ENCODE peak calls at places on chromosomes 2 and 18, in four cellular contexts. One of them, this sample, is unnamed. For H3K9me3, the result is how much of the 10 kb centered on the place peaks cover.

GRCh38 chr18:50776383-50776782 is 43.4 kb downstream of the MRO start:
- DNase-seq in body of pancreas: no peak
- DNase-seq in OCI-LY7: no peak
- DNase-seq in PC-3: no peak
- DNase-seq in this sample: no peak

GRCh38 chr2:159684796-159685195 is 27.5 kb upstream of the MARCHF7 start:
- DNase-seq in body of pancreas: no peak
- DNase-seq in OCI-LY7: no peak
- DNase-seq in PC-3: peak
- DNase-seq in this sample: no peak

GRCh38 chr2:219496247-219496646 is 2.4 kb upstream of the GMPPA start:
- DNase-seq in body of pancreas: no peak
- DNase-seq in OCI-LY7: no peak
- DNase-seq in PC-3: no peak
- DNase-seq in this sample: no peak

GRCh38 chr18:251572-251971 is 16.3 kb downstream of the THOC1 start:
- DNase-seq in body of pancreas: no peak
- DNase-seq in OCI-LY7: no peak
- DNase-seq in PC-3: no peak
- DNase-seq in this sample: no peak

GRCh38 chr2:149860276-149860921 is 272.8 kb upstream of the MMADHC start:
- DNase-seq in body of pancreas: peak
- DNase-seq in OCI-LY7: no peak
- DNase-seq in PC-3: peak
- DNase-seq in this sample: no peak

GRCh38 chr2:84741182-84741822 is 139.6 kb downstream of the TRABD2A start:
- DNase-seq in body of pancreas: no peak
- DNase-seq in OCI-LY7: peak
- DNase-seq in PC-3: peak
- DNase-seq in this sample: peak

GRCh38 chr2:1730047-1730937 is 14.0 kb downstream of the PXDN start:
- DNase-seq in body of pancreas: no peak
- DNase-seq in OCI-LY7: no peak
- DNase-seq in PC-3: peak
- DNase-seq in this sample: no peak

GRCh38 chr18:7201096-7201495 is 29.8 kb upstream of the LRRC30 start:
- DNase-seq in body of pancreas: no peak
- DNase-seq in OCI-LY7: no peak
- DNase-seq in PC-3: no peak
- DNase-seq in this sample: no peak

GRCh38 chr2:55045685-55046221 is 4.5 kb downstream of the RTN4 start:
- DNase-seq in body of pancreas: no peak
- DNase-seq in OCI-LY7: no peak
- DNase-seq in PC-3: peak
- DNase-seq in this sample: no peak

GRCh38 chr2:151544449-151544848 is 134.7 kb downstream of the RIF1 start:
- DNase-seq in body of pancreas: no peak
- DNase-seq in OCI-LY7: no peak
- DNase-seq in PC-3: no peak
- DNase-seq in this sample: no peak

GRCh38 chr2:161557538-161557937 is 66.7 kb upstream of the SLC4A10 start:
- DNase-seq in body of pancreas: no peak
- DNase-seq in OCI-LY7: no peak
- DNase-seq in PC-3: no peak
- DNase-seq in this sample: no peak

GRCh38 chr2:33644215-33644614 is 45.1 kb upstream of the FAM98A start:
- DNase-seq in body of pancreas: no peak
- DNase-seq in OCI-LY7: no peak
- DNase-seq in PC-3: peak
- DNase-seq in this sample: no peak

GRCh38 chr2:111121873-111122630 is 1.3 kb downstream of the BCL2L11 start:
- DNase-seq in body of pancreas: peak
- DNase-seq in OCI-LY7: peak
- DNase-seq in PC-3: peak
- DNase-seq in this sample: peak

GRCh38 chr2:10740226-10740625 is 18.8 kb downstream of the ATP6V1C2 start:
- DNase-seq in body of pancreas: no peak
- DNase-seq in OCI-LY7: no peak
- DNase-seq in PC-3: no peak
- DNase-seq in this sample: no peak

GRCh38 chr2:26086155-26086634 is 52.3 kb downstream of the RAB10 start:
- DNase-seq in body of pancreas: no peak
- DNase-seq in OCI-LY7: no peak
- DNase-seq in PC-3: peak
- DNase-seq in this sample: no peak

GRCh38 chr2:158659483-158659882 is 135.6 kb upstream of the DAPL1 start:
- DNase-seq in body of pancreas: no peak
- DNase-seq in OCI-LY7: no peak
- DNase-seq in PC-3: no peak
- DNase-seq in this sample: no peak

GRCh38 chr2:47313141-47313691 is 89.7 kb upstream of the MSH2 start:
- DNase-seq in body of pancreas: peak
- DNase-seq in OCI-LY7: no peak
- DNase-seq in PC-3: peak
- DNase-seq in this sample: no peak

GRCh38 chr18:40911582-40912254 is 1043.3 kb upstream of the PIK3C3 start:
- DNase-seq in body of pancreas: no peak
- DNase-seq in OCI-LY7: no peak
- DNase-seq in PC-3: peak
- DNase-seq in this sample: no peak

GRCh38 chr2:174597347-174598047 is at the start of gene WIPF1:
- DNase-seq in body of pancreas: peak
- DNase-seq in OCI-LY7: peak
- DNase-seq in PC-3: peak
- DNase-seq in this sample: no peak

GRCh38 chr2:118854507-118855300 is 7.3 kb upstream of the EN1 start:
- DNase-seq in body of pancreas: no peak
- DNase-seq in OCI-LY7: no peak
- DNase-seq in PC-3: no peak
- DNase-seq in this sample: no peak

GRCh38 chr2:112640467-112640799 is 5.3 kb upstream of the SLC20A1 start:
- DNase-seq in body of pancreas: no peak
- DNase-seq in OCI-LY7: no peak
- DNase-seq in PC-3: no peak
- DNase-seq in this sample: no peak

GRCh38 chr18:34222025-34222395 is 2.7 kb downstream of the NOL4 start:
- DNase-seq in body of pancreas: peak
- DNase-seq in OCI-LY7: no peak
- DNase-seq in PC-3: no peak
- DNase-seq in this sample: no peak

GRCh38 chr2:133264951-133265949 is 303.0 kb downstream of the NCKAP5 start:
- DNase-seq in body of pancreas: peak
- DNase-seq in OCI-LY7: no peak
- DNase-seq in PC-3: peak
- DNase-seq in this sample: no peak

GRCh38 chr2:225008935-225009334 is 33.3 kb downstream of the DOCK10 start:
- DNase-seq in body of pancreas: no peak
- DNase-seq in OCI-LY7: peak
- DNase-seq in PC-3: peak
- DNase-seq in this sample: no peak

GRCh38 chr2:171317492-171318125 is 116.2 kb downstream of the METTL8 start:
- DNase-seq in body of pancreas: no peak
- DNase-seq in OCI-LY7: peak
- DNase-seq in PC-3: no peak
- DNase-seq in this sample: no peak

GRCh38 chr2:37635359-37636208 is 35.9 kb downstream of the CDC42EP3 start:
- DNase-seq in body of pancreas: no peak
- DNase-seq in OCI-LY7: no peak
- DNase-seq in PC-3: peak
- DNase-seq in this sample: peak

GRCh38 chr18:51654441-51655326 is 457.2 kb upstream of the MEX3C start:
- DNase-seq in body of pancreas: no peak
- DNase-seq in OCI-LY7: no peak
- DNase-seq in PC-3: no peak
- DNase-seq in this sample: no peak

GRCh38 chr2:64359892-64360657 is 93.9 kb upstream of the LGALSL start:
- DNase-seq in body of pancreas: peak
- DNase-seq in OCI-LY7: peak
- DNase-seq in PC-3: peak
- DNase-seq in this sample: no peak

GRCh38 chr2:181456660-181457120 is 496 bp upstream of the ITGA4 start:
- DNase-seq in body of pancreas: peak
- DNase-seq in OCI-LY7: peak
- DNase-seq in PC-3: no peak
- DNase-seq in this sample: peak

GRCh38 chr2:224202466-224202865 is 163.4 kb upstream of the SERPINE2 start:
- DNase-seq in body of pancreas: no peak
- DNase-seq in OCI-LY7: no peak
- DNase-seq in PC-3: no peak
- DNase-seq in this sample: no peak

GRCh38 chr2:45263147-45263546 is 253.9 kb upstream of the SIX2 start:
- DNase-seq in body of pancreas: no peak
- DNase-seq in OCI-LY7: peak
- DNase-seq in PC-3: peak
- DNase-seq in this sample: no peak

GRCh38 chr2:112996635-112997034 is 8.6 kb upstream of the IL36A start:
- DNase-seq in body of pancreas: no peak
- DNase-seq in OCI-LY7: peak
- DNase-seq in PC-3: no peak
- DNase-seq in this sample: peak

GRCh38 chr18:27967938-27968803 is 208.8 kb downstream of the CDH2 start:
- DNase-seq in body of pancreas: no peak
- DNase-seq in OCI-LY7: no peak
- DNase-seq in PC-3: peak
- DNase-seq in this sample: no peak

GRCh38 chr2:110732422-110733413 is at the start of gene ACOXL:
- DNase-seq in body of pancreas: peak
- DNase-seq in OCI-LY7: no peak
- DNase-seq in PC-3: peak
- DNase-seq in this sample: no peak

GRCh38 chr2:37711308-37711731 is 39.9 kb upstream of the CDC42EP3 start:
- DNase-seq in body of pancreas: no peak
- DNase-seq in OCI-LY7: no peak
- DNase-seq in PC-3: peak
- DNase-seq in this sample: no peak

GRCh38 chr2:31693882-31694281 is 113.1 kb upstream of the SRD5A2 start:
- DNase-seq in body of pancreas: no peak
- DNase-seq in OCI-LY7: peak
- DNase-seq in PC-3: no peak
- DNase-seq in this sample: no peak

GRCh38 chr2:31694444-31694843 is 113.7 kb upstream of the SRD5A2 start:
- DNase-seq in body of pancreas: no peak
- DNase-seq in OCI-LY7: peak
- DNase-seq in PC-3: peak
- DNase-seq in this sample: no peak

GRCh38 chr2:31696068-31696467 is 115.3 kb upstream of the SRD5A2 start:
- DNase-seq in body of pancreas: no peak
- DNase-seq in OCI-LY7: no peak
- DNase-seq in PC-3: no peak
- DNase-seq in this sample: no peak
- H3K9me3 ChIP-seq in body of pancreas: under half
- H3K9me3 ChIP-seq in OCI-LY7: under half
- H3K9me3 ChIP-seq in PC-3: under half
- H3K9me3 ChIP-seq in this sample: under half

GRCh38 chr2:106010818-106011355 is 183.2 kb downstream of the UXS1 start:
- DNase-seq in body of pancreas: no peak
- DNase-seq in OCI-LY7: no peak
- DNase-seq in PC-3: no peak
- DNase-seq in this sample: no peak

GRCh38 chr2:106011380-106011779 is 182.7 kb downstream of the UXS1 start:
- DNase-seq in body of pancreas: no peak
- DNase-seq in OCI-LY7: no peak
- DNase-seq in PC-3: no peak
- DNase-seq in this sample: no peak

GRCh38 chr2:106012591-106013347 is 181.3 kb downstream of the UXS1 start:
- DNase-seq in body of pancreas: no peak
- DNase-seq in OCI-LY7: no peak
- DNase-seq in PC-3: peak
- DNase-seq in this sample: no peak

GRCh38 chr2:106011993-106012392 is 182.1 kb downstream of the UXS1 start:
- DNase-seq in body of pancreas: no peak
- DNase-seq in OCI-LY7: no peak
- DNase-seq in PC-3: no peak
- DNase-seq in this sample: no peak

DNA sequence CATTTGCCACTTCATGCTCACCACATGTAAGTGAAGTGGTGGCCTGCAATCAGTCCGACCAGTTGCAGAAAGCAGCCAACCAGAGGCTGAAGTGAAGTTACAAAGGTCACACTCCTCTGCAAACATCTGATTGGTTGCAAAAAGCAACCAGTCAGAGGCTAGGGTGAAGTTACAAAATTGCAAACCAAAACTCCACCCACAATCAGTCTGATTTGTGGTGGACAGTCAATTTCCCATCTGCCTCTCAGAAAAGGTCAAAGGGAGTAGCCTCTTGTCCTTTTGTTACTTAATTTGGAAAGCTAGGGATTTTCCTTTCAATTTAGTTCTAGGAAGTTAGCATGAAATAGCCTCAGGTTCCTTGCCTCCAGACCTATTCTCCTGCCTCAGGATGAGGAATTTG is 185.0 kb downstream of the UXS1 start:
- DNase-seq in body of pancreas: no peak
- DNase-seq in OCI-LY7: no peak
- DNase-seq in PC-3: no peak
- DNase-seq in this sample: no peak
- H3K9me3 ChIP-seq in body of pancreas: under half
- H3K9me3 ChIP-seq in OCI-LY7: under half
- H3K9me3 ChIP-seq in PC-3: under half
- H3K9me3 ChIP-seq in this sample: under half

DNA sequence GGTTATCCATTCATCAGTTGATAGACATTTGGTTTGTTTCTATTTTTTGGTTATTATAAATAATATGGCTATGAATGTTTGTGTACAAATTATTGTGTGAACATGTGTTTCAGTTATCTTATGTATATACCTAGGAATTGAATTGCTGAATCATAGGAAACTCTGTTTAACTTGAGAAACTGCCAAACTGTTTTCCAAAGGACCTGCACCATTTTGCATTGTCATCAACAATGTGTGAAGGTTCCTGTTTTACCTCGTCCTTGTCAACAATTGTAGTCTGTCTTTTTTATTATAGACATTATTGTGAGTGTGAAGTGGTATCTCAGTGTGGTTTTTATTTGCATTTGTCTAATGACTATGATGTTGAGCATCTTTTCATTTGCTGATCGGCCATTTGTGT is 17.1 kb downstream of the PDK1 start:
- DNase-seq in body of pancreas: no peak
- DNase-seq in OCI-LY7: no peak
- DNase-seq in PC-3: peak
- DNase-seq in this sample: no peak
- H3K9me3 ChIP-seq in body of pancreas: under half
- H3K9me3 ChIP-seq in OCI-LY7: under half
- H3K9me3 ChIP-seq in PC-3: under half
- H3K9me3 ChIP-seq in this sample: under half

GRCh38 chr2:148255929-148256328 is 235.0 kb downstream of the MBD5 start:
- DNase-seq in body of pancreas: no peak
- DNase-seq in OCI-LY7: no peak
- DNase-seq in PC-3: no peak
- DNase-seq in this sample: no peak

GRCh38 chr2:148257276-148257675 is 236.4 kb downstream of the MBD5 start:
- DNase-seq in body of pancreas: no peak
- DNase-seq in OCI-LY7: no peak
- DNase-seq in PC-3: no peak
- DNase-seq in this sample: no peak

GRCh38 chr2:148259674-148260073 is 238.8 kb downstream of the MBD5 start:
- DNase-seq in body of pancreas: no peak
- DNase-seq in OCI-LY7: peak
- DNase-seq in PC-3: peak
- DNase-seq in this sample: no peak

GRCh38 chr2:148253716-148254115 is 232.8 kb downstream of the MBD5 start:
- DNase-seq in body of pancreas: no peak
- DNase-seq in OCI-LY7: peak
- DNase-seq in PC-3: peak
- DNase-seq in this sample: no peak

GRCh38 chr2:148258124-148258523 is 237.2 kb downstream of the MBD5 start:
- DNase-seq in body of pancreas: no peak
- DNase-seq in OCI-LY7: no peak
- DNase-seq in PC-3: no peak
- DNase-seq in this sample: no peak
- H3K9me3 ChIP-seq in body of pancreas: under half
- H3K9me3 ChIP-seq in OCI-LY7: under half
- H3K9me3 ChIP-seq in PC-3: under half
- H3K9me3 ChIP-seq in this sample: under half